ENCODE peak calls at places on chromosomes 1 and 21, in six cellular contexts. One of them, this sample, is unnamed.
A peak's percentile ranks its signal among the peaks of the same experiment; 100 is the strongest.

GRCh38 chr1:53371121-53371666 is 43.3 kb upstream of the LRP8 start:
- DNase-seq in KG1: no peak
- DNase-seq in suprapubic skin: peak; percentile 77
- DNase-seq in cardiac muscle cell: no peak
- DNase-seq in activated effector memory CD4-positive, alpha-beta T cell treated with Interleukin-2 at 50 U/mL for 16 hours: no peak
- DNase-seq in HFF-Myc: no peak
- DNase-seq in this sample: no peak

GRCh38 chr1:117077267-117077666 is 17.1 kb downstream of the TTF2 start:
- DNase-seq in KG1: no peak
- DNase-seq in suprapubic skin: no peak
- DNase-seq in cardiac muscle cell: no peak
- DNase-seq in activated effector memory CD4-positive, alpha-beta T cell treated with Interleukin-2 at 50 U/mL for 16 hours: no peak
- DNase-seq in HFF-Myc: no peak
- DNase-seq in this sample: no peak

GRCh38 chr1:30746212-30747027 is 11.2 kb downstream of the LAPTM5 start:
- DNase-seq in KG1: no peak
- DNase-seq in suprapubic skin: no peak
- DNase-seq in cardiac muscle cell: no peak
- DNase-seq in activated effector memory CD4-positive, alpha-beta T cell treated with Interleukin-2 at 50 U/mL for 16 hours: no peak
- DNase-seq in HFF-Myc: no peak
- DNase-seq in this sample: no peak

GRCh38 chr1:238485062-238485905 is 594.6 kb upstream of the ZP4 start:
- DNase-seq in KG1: no peak
- DNase-seq in suprapubic skin: no peak
- DNase-seq in cardiac muscle cell: no peak
- DNase-seq in activated effector memory CD4-positive, alpha-beta T cell treated with Interleukin-2 at 50 U/mL for 16 hours: no peak
- DNase-seq in HFF-Myc: peak; percentile 0
- DNase-seq in this sample: no peak

GRCh38 chr1:76826072-76826827 is 41.0 kb upstream of the ST6GALNAC5 start:
- DNase-seq in KG1: no peak
- DNase-seq in suprapubic skin: no peak
- DNase-seq in cardiac muscle cell: no peak
- DNase-seq in activated effector memory CD4-positive, alpha-beta T cell treated with Interleukin-2 at 50 U/mL for 16 hours: no peak
- DNase-seq in HFF-Myc: no peak
- DNase-seq in this sample: no peak

GRCh38 chr1:147539122-147539575 is 2.2 kb upstream of the BCL9 start:
- DNase-seq in KG1: no peak
- DNase-seq in suprapubic skin: no peak
- DNase-seq in cardiac muscle cell: peak; percentile 55
- DNase-seq in activated effector memory CD4-positive, alpha-beta T cell treated with Interleukin-2 at 50 U/mL for 16 hours: no peak
- DNase-seq in HFF-Myc: peak; percentile 59
- DNase-seq in this sample: no peak

GRCh38 chr1:225835752-225836151 is 25.8 kb downstream of the EPHX1 start:
- DNase-seq in KG1: no peak
- DNase-seq in suprapubic skin: no peak
- DNase-seq in cardiac muscle cell: no peak
- DNase-seq in activated effector memory CD4-positive, alpha-beta T cell treated with Interleukin-2 at 50 U/mL for 16 hours: no peak
- DNase-seq in HFF-Myc: no peak
- DNase-seq in this sample: no peak

GRCh38 chr1:155030899-155031298 is 2.7 kb downstream of the DCST2 start:
- DNase-seq in KG1: no peak
- DNase-seq in suprapubic skin: no peak
- DNase-seq in cardiac muscle cell: no peak
- DNase-seq in activated effector memory CD4-positive, alpha-beta T cell treated with Interleukin-2 at 50 U/mL for 16 hours: no peak
- DNase-seq in HFF-Myc: no peak
- DNase-seq in this sample: no peak

GRCh38 chr1:194102607-194103006 is 916.2 kb upstream of the B3GALT2 start:
- DNase-seq in KG1: no peak
- DNase-seq in suprapubic skin: no peak
- DNase-seq in cardiac muscle cell: no peak
- DNase-seq in activated effector memory CD4-positive, alpha-beta T cell treated with Interleukin-2 at 50 U/mL for 16 hours: no peak
- DNase-seq in HFF-Myc: peak; percentile 3
- DNase-seq in this sample: no peak

GRCh38 chr21:46055863-46056281 is 42.0 kb upstream of the COL6A2 start:
- DNase-seq in KG1: no peak
- DNase-seq in suprapubic skin: no peak
- DNase-seq in cardiac muscle cell: no peak
- DNase-seq in activated effector memory CD4-positive, alpha-beta T cell treated with Interleukin-2 at 50 U/mL for 16 hours: no peak
- DNase-seq in HFF-Myc: no peak
- DNase-seq in this sample: no peak

GRCh38 chr1:47211796-47212269 is 20.2 kb downstream of the TAL1 start:
- DNase-seq in KG1: no peak
- DNase-seq in suprapubic skin: no peak
- DNase-seq in cardiac muscle cell: no peak
- DNase-seq in activated effector memory CD4-positive, alpha-beta T cell treated with Interleukin-2 at 50 U/mL for 16 hours: no peak
- DNase-seq in HFF-Myc: no peak
- DNase-seq in this sample: no peak

GRCh38 chr1:229035748-229036082 is 235.2 kb upstream of the RAB4A start:
- DNase-seq in KG1: no peak
- DNase-seq in suprapubic skin: no peak
- DNase-seq in cardiac muscle cell: no peak
- DNase-seq in activated effector memory CD4-positive, alpha-beta T cell treated with Interleukin-2 at 50 U/mL for 16 hours: no peak
- DNase-seq in HFF-Myc: no peak
- DNase-seq in this sample: no peak

GRCh38 chr1:202210370-202210769 is 16.8 kb downstream of the LGR6 start:
- DNase-seq in KG1: no peak
- DNase-seq in suprapubic skin: no peak
- DNase-seq in cardiac muscle cell: peak; percentile 35
- DNase-seq in activated effector memory CD4-positive, alpha-beta T cell treated with Interleukin-2 at 50 U/mL for 16 hours: no peak
- DNase-seq in HFF-Myc: no peak
- DNase-seq in this sample: no peak

GRCh38 chr1:171251741-171252300 is 3.5 kb downstream of the FMO1 start:
- DNase-seq in KG1: no peak
- DNase-seq in suprapubic skin: no peak
- DNase-seq in cardiac muscle cell: peak; percentile 75
- DNase-seq in activated effector memory CD4-positive, alpha-beta T cell treated with Interleukin-2 at 50 U/mL for 16 hours: no peak
- DNase-seq in HFF-Myc: no peak
- DNase-seq in this sample: no peak

GRCh38 chr1:22916469-22916817 is 56.2 kb downstream of the LACTBL1 start:
- DNase-seq in KG1: no peak
- DNase-seq in suprapubic skin: no peak
- DNase-seq in cardiac muscle cell: no peak
- DNase-seq in activated effector memory CD4-positive, alpha-beta T cell treated with Interleukin-2 at 50 U/mL for 16 hours: no peak
- DNase-seq in HFF-Myc: no peak
- DNase-seq in this sample: no peak

GRCh38 chr1:243970077-243970476 is 81.0 kb upstream of the ZBTB18 start:
- DNase-seq in KG1: peak; percentile 41
- DNase-seq in suprapubic skin: no peak
- DNase-seq in cardiac muscle cell: no peak
- DNase-seq in activated effector memory CD4-positive, alpha-beta T cell treated with Interleukin-2 at 50 U/mL for 16 hours: no peak
- DNase-seq in HFF-Myc: no peak
- DNase-seq in this sample: no peak

GRCh38 chr1:223421676-223422075 is 28.5 kb downstream of the CCDC185 start:
- DNase-seq in KG1: no peak
- DNase-seq in suprapubic skin: no peak
- DNase-seq in cardiac muscle cell: no peak
- DNase-seq in activated effector memory CD4-positive, alpha-beta T cell treated with Interleukin-2 at 50 U/mL for 16 hours: no peak
- DNase-seq in HFF-Myc: no peak
- DNase-seq in this sample: no peak

GRCh38 chr1:15246960-15247614 is at the start of gene FHAD1:
- DNase-seq in KG1: no peak
- DNase-seq in suprapubic skin: no peak
- DNase-seq in cardiac muscle cell: peak; percentile 81
- DNase-seq in activated effector memory CD4-positive, alpha-beta T cell treated with Interleukin-2 at 50 U/mL for 16 hours: peak; percentile 10
- DNase-seq in HFF-Myc: no peak
- DNase-seq in this sample: peak; percentile 41

GRCh38 chr1:223189903-223190724 is 47.1 kb upstream of the TLR5 start:
- DNase-seq in KG1: no peak
- DNase-seq in suprapubic skin: no peak
- DNase-seq in cardiac muscle cell: no peak
- DNase-seq in activated effector memory CD4-positive, alpha-beta T cell treated with Interleukin-2 at 50 U/mL for 16 hours: peak; percentile 37
- DNase-seq in HFF-Myc: no peak
- DNase-seq in this sample: peak; percentile 45

GRCh38 chr1:101060992-101061391 is 35.4 kb upstream of the DPH5 start:
- DNase-seq in KG1: no peak
- DNase-seq in suprapubic skin: no peak
- DNase-seq in cardiac muscle cell: no peak
- DNase-seq in activated effector memory CD4-positive, alpha-beta T cell treated with Interleukin-2 at 50 U/mL for 16 hours: no peak
- DNase-seq in HFF-Myc: no peak
- DNase-seq in this sample: no peak

This sample was measured in activated T-helper 2 cell treated with anti-CD3 and anti-CD28 coated beads, Interferon-gamma antibody, Interleukin-2, Interleukin-4, amounts not matched to agents 10 μg/mL and 5 μg/mL and 100 μg/mL, durations not matched to agents 14 hours and 24 hours and 36 hours.